ENCODE peak calls at places on chromosomes 12 and 14, in four cellular contexts. One of them, this sample, is unnamed.

GRCh38 chr14:24780278-24780677 is 146.3 kb upstream of the GZMB start:
- DNase-seq in NCI-H1417 treated with DMSO at 0.1 percent for 48 hours: no peak
- DNase-seq in ureter: no peak
- DNase-seq in NCI-H2029: no peak
- DNase-seq in this sample: no peak

GRCh38 chr14:90795744-90796143 is 20.5 kb downstream of the TTC7B start:
- DNase-seq in NCI-H1417 treated with DMSO at 0.1 percent for 48 hours: no peak
- DNase-seq in ureter: no peak
- DNase-seq in NCI-H2029: no peak
- DNase-seq in this sample: no peak

GRCh38 chr14:68473794-68474193 is 319.1 kb downstream of the ZFP36L1 start:
- DNase-seq in NCI-H1417 treated with DMSO at 0.1 percent for 48 hours: no peak
- DNase-seq in ureter: no peak
- DNase-seq in NCI-H2029: no peak
- DNase-seq in this sample: no peak

GRCh38 chr14:50964683-50965390 is 20.6 kb upstream of the PYGL start:
- DNase-seq in NCI-H1417 treated with DMSO at 0.1 percent for 48 hours: no peak
- DNase-seq in ureter: peak
- DNase-seq in NCI-H2029: no peak
- DNase-seq in this sample: peak

GRCh38 chr12:123004287-123004686 is 23.8 kb downstream of the ARL6IP4 start:
- DNase-seq in NCI-H1417 treated with DMSO at 0.1 percent for 48 hours: no peak
- DNase-seq in ureter: no peak
- DNase-seq in NCI-H2029: no peak
- DNase-seq in this sample: no peak

GRCh38 chr14:77208266-77208978 is 26.8 kb downstream of the TMEM63C start:
- DNase-seq in NCI-H1417 treated with DMSO at 0.1 percent for 48 hours: peak
- DNase-seq in ureter: peak
- DNase-seq in NCI-H2029: peak
- DNase-seq in this sample: peak

GRCh38 chr14:59202031-59202430 is 13.6 kb downstream of the DAAM1 start:
- DNase-seq in NCI-H1417 treated with DMSO at 0.1 percent for 48 hours: no peak
- DNase-seq in ureter: no peak
- DNase-seq in NCI-H2029: no peak
- DNase-seq in this sample: no peak

GRCh38 chr12:2853626-2854025 is 3.2 kb downstream of the TEX52 start:
- DNase-seq in NCI-H1417 treated with DMSO at 0.1 percent for 48 hours: no peak
- DNase-seq in ureter: peak
- DNase-seq in NCI-H2029: peak
- DNase-seq in this sample: peak

GRCh38 chr14:22819191-22819988 is 4.2 kb upstream of the SLC7A7 start:
- DNase-seq in NCI-H1417 treated with DMSO at 0.1 percent for 48 hours: no peak
- DNase-seq in ureter: peak
- DNase-seq in NCI-H2029: peak
- DNase-seq in this sample: peak

GRCh38 chr14:63564318-63564717 is 21.1 kb upstream of the PPP2R5E start:
- DNase-seq in NCI-H1417 treated with DMSO at 0.1 percent for 48 hours: no peak
- DNase-seq in ureter: no peak
- DNase-seq in NCI-H2029: no peak
- DNase-seq in this sample: peak

GRCh38 chr12:89709994-89710872 is 1.6 kb upstream of the ATP2B1 start:
- DNase-seq in NCI-H1417 treated with DMSO at 0.1 percent for 48 hours: no peak
- DNase-seq in ureter: peak
- DNase-seq in NCI-H2029: no peak
- DNase-seq in this sample: peak

GRCh38 chr14:87351007-87351406 is 642.0 kb downstream of the GALC start:
- DNase-seq in NCI-H1417 treated with DMSO at 0.1 percent for 48 hours: no peak
- DNase-seq in ureter: no peak
- DNase-seq in NCI-H2029: no peak
- DNase-seq in this sample: no peak

GRCh38 chr12:5480218-5480952 is 48.5 kb downstream of the NTF3 start:
- DNase-seq in NCI-H1417 treated with DMSO at 0.1 percent for 48 hours: peak
- DNase-seq in ureter: no peak
- DNase-seq in NCI-H2029: no peak
- DNase-seq in this sample: no peak

GRCh38 chr12:69388371-69388770 is 28.8 kb downstream of the YEATS4 start:
- DNase-seq in NCI-H1417 treated with DMSO at 0.1 percent for 48 hours: no peak
- DNase-seq in ureter: no peak
- DNase-seq in NCI-H2029: no peak
- DNase-seq in this sample: no peak

GRCh38 chr12:49545815-49546214 is 7.0 kb downstream of the KCNH3 start:
- DNase-seq in NCI-H1417 treated with DMSO at 0.1 percent for 48 hours: no peak
- DNase-seq in ureter: no peak
- DNase-seq in NCI-H2029: no peak
- DNase-seq in this sample: no peak

GRCh38 chr12:125873031-125873430 is 807.8 kb downstream of the AACS start:
- DNase-seq in NCI-H1417 treated with DMSO at 0.1 percent for 48 hours: no peak
- DNase-seq in ureter: no peak
- DNase-seq in NCI-H2029: no peak
- DNase-seq in this sample: no peak

GRCh38 chr12:88501976-88502938 is 78.0 kb downstream of the KITLG start:
- DNase-seq in NCI-H1417 treated with DMSO at 0.1 percent for 48 hours: no peak
- DNase-seq in ureter: no peak
- DNase-seq in NCI-H2029: no peak
- DNase-seq in this sample: no peak

GRCh38 chr12:122023339-122024131 is 1.9 kb downstream of the BCL7A start:
- DNase-seq in NCI-H1417 treated with DMSO at 0.1 percent for 48 hours: no peak
- DNase-seq in ureter: peak
- DNase-seq in NCI-H2029: peak
- DNase-seq in this sample: no peak

GRCh38 chr12:47730341-47730744 is 5.1 kb upstream of the ENDOU start:
- DNase-seq in NCI-H1417 treated with DMSO at 0.1 percent for 48 hours: no peak
- DNase-seq in ureter: no peak
- DNase-seq in NCI-H2029: peak
- DNase-seq in this sample: no peak

GRCh38 chr12:103850429-103850828 is 9.4 kb upstream of the NT5DC3 start:
- DNase-seq in NCI-H1417 treated with DMSO at 0.1 percent for 48 hours: no peak
- DNase-seq in ureter: no peak
- DNase-seq in NCI-H2029: no peak
- DNase-seq in this sample: no peak

GRCh38 chr12:94875525-94875924 is 128.0 kb downstream of the NDUFA12 start:
- DNase-seq in NCI-H1417 treated with DMSO at 0.1 percent for 48 hours: no peak
- DNase-seq in ureter: no peak
- DNase-seq in NCI-H2029: peak
- DNase-seq in this sample: no peak

GRCh38 chr14:31420319-31421081 is at the start of gene HEATR5A:
- DNase-seq in NCI-H1417 treated with DMSO at 0.1 percent for 48 hours: peak
- DNase-seq in ureter: peak
- DNase-seq in NCI-H2029: peak
- DNase-seq in this sample: peak

GRCh38 chr12:91870872-91871707 is 274.6 kb downstream of the BTG1 start:
- DNase-seq in NCI-H1417 treated with DMSO at 0.1 percent for 48 hours: no peak
- DNase-seq in ureter: no peak
- DNase-seq in NCI-H2029: peak
- DNase-seq in this sample: no peak

GRCh38 chr14:105364100-105364708 is 34.1 kb upstream of the TEX22 start:
- DNase-seq in NCI-H1417 treated with DMSO at 0.1 percent for 48 hours: no peak
- DNase-seq in ureter: no peak
- DNase-seq in NCI-H2029: no peak
- DNase-seq in this sample: no peak

GRCh38 chr12:105289114-105289904 is 41.2 kb upstream of the C12orf75 start:
- DNase-seq in NCI-H1417 treated with DMSO at 0.1 percent for 48 hours: no peak
- DNase-seq in ureter: no peak
- DNase-seq in NCI-H2029: no peak
- DNase-seq in this sample: no peak

GRCh38 chr12:6699989-6700645 is 498 bp downstream of the PIANP start:
- DNase-seq in NCI-H1417 treated with DMSO at 0.1 percent for 48 hours: no peak
- DNase-seq in ureter: no peak
- DNase-seq in NCI-H2029: no peak
- DNase-seq in this sample: no peak

GRCh38 chr14:87992349-87992719 is 648 bp downstream of the GALC start:
- DNase-seq in NCI-H1417 treated with DMSO at 0.1 percent for 48 hours: no peak
- DNase-seq in ureter: no peak
- DNase-seq in NCI-H2029: no peak
- DNase-seq in this sample: no peak

GRCh38 chr14:99809376-99809775 is 16.2 kb downstream of the EML1 start:
- DNase-seq in NCI-H1417 treated with DMSO at 0.1 percent for 48 hours: no peak
- DNase-seq in ureter: peak
- DNase-seq in NCI-H2029: no peak
- DNase-seq in this sample: no peak

GRCh38 chr12:53703746-53704145 is 23.5 kb downstream of the CALCOCO1 start:
- DNase-seq in NCI-H1417 treated with DMSO at 0.1 percent for 48 hours: no peak
- DNase-seq in ureter: no peak
- DNase-seq in NCI-H2029: no peak
- DNase-seq in this sample: no peak

GRCh38 chr14:106844608-106845285 is 1318.4 kb downstream of the TMEM121 start:
- DNase-seq in NCI-H1417 treated with DMSO at 0.1 percent for 48 hours: no peak
- DNase-seq in ureter: peak
- DNase-seq in NCI-H2029: peak
- DNase-seq in this sample: no peak

GRCh38 chr14:21001218-21001617 is 2.1 kb downstream of the SLC39A2 start:
- DNase-seq in NCI-H1417 treated with DMSO at 0.1 percent for 48 hours: no peak
- DNase-seq in ureter: no peak
- DNase-seq in NCI-H2029: no peak
- DNase-seq in this sample: no peak

GRCh38 chr12:1855241-1855640 is 34.9 kb downstream of the LRTM2 start:
- DNase-seq in NCI-H1417 treated with DMSO at 0.1 percent for 48 hours: no peak
- DNase-seq in ureter: no peak
- DNase-seq in NCI-H2029: peak
- DNase-seq in this sample: no peak

GRCh38 chr12:67193705-67194104 is 75.5 kb upstream of the CAND1 start:
- DNase-seq in NCI-H1417 treated with DMSO at 0.1 percent for 48 hours: no peak
- DNase-seq in ureter: no peak
- DNase-seq in NCI-H2029: no peak
- DNase-seq in this sample: no peak

GRCh38 chr12:65121049-65121955 is at the start of gene WIF1:
- DNase-seq in NCI-H1417 treated with DMSO at 0.1 percent for 48 hours: peak
- DNase-seq in ureter: peak
- DNase-seq in NCI-H2029: peak
- DNase-seq in this sample: no peak

GRCh38 chr14:44010071-44010470 is 497.0 kb downstream of the FSCB start:
- DNase-seq in NCI-H1417 treated with DMSO at 0.1 percent for 48 hours: no peak
- DNase-seq in ureter: no peak
- DNase-seq in NCI-H2029: no peak
- DNase-seq in this sample: no peak

This sample was measured in tibial nerve.